ENCODE peak calls at places on chromosomes 7 and 10, in five cellular contexts. One of them, this sample, is unnamed.

GRCh38 chr7:151309306-151309705 is 32.3 kb upstream of the NUB1 start:
- DNase-seq in BJ: peak; percentile 30
- DNase-seq in tibial nerve: no peak
- DNase-seq in transverse colon: no peak
- DNase-seq in H1: no peak
- DNase-seq in this sample: no peak

GRCh38 chr7:34357068-34357467 is 300.9 kb upstream of the NPSR1 start:
- DNase-seq in BJ: no peak
- DNase-seq in tibial nerve: no peak
- DNase-seq in transverse colon: no peak
- DNase-seq in H1: no peak
- DNase-seq in this sample: no peak

GRCh38 chr7:140176811-140177702 is at the start of gene KDM7A:
- DNase-seq in BJ: peak; percentile 57
- DNase-seq in tibial nerve: peak; percentile 84
- DNase-seq in transverse colon: peak; percentile 90
- DNase-seq in H1: peak; percentile 82
- DNase-seq in this sample: peak; percentile 94

GRCh38 chr7:1567082-1567771 is 2.6 kb downstream of the PSMG3 start:
- DNase-seq in BJ: no peak
- DNase-seq in tibial nerve: peak; percentile 40
- DNase-seq in transverse colon: peak; percentile 55
- DNase-seq in H1: no peak
- DNase-seq in this sample: no peak

GRCh38 chr10:119120413-119120867 is 16.5 kb downstream of the DENND10 start:
- DNase-seq in BJ: peak; percentile 52
- DNase-seq in tibial nerve: no peak
- DNase-seq in transverse colon: no peak
- DNase-seq in H1: no peak
- DNase-seq in this sample: peak; percentile 58

GRCh38 chr10:80163741-80164341 is 31.3 kb downstream of the PLAC9 start:
- DNase-seq in BJ: peak; percentile 63
- DNase-seq in tibial nerve: no peak
- DNase-seq in transverse colon: peak; percentile 76
- DNase-seq in H1: no peak
- DNase-seq in this sample: no peak

GRCh38 chr10:58282615-58283014 is 13.7 kb downstream of the CISD1 start:
- DNase-seq in BJ: no peak
- DNase-seq in tibial nerve: no peak
- DNase-seq in transverse colon: no peak
- DNase-seq in H1: no peak
- DNase-seq in this sample: peak; percentile 51

GRCh38 chr10:26311383-26311940 is 94.9 kb downstream of the GAD2 start:
- DNase-seq in BJ: no peak
- DNase-seq in tibial nerve: no peak
- DNase-seq in transverse colon: no peak
- DNase-seq in H1: peak; percentile 55
- DNase-seq in this sample: no peak

GRCh38 chr7:127776776-127777390 is 124.9 kb downstream of the SND1 start:
- DNase-seq in BJ: peak; percentile 65
- DNase-seq in tibial nerve: no peak
- DNase-seq in transverse colon: no peak
- DNase-seq in H1: no peak
- DNase-seq in this sample: no peak

GRCh38 chr7:16755397-16755796 is 1.8 kb downstream of the TSPAN13 start:
- DNase-seq in BJ: no peak
- DNase-seq in tibial nerve: no peak
- DNase-seq in transverse colon: no peak
- DNase-seq in H1: no peak
- DNase-seq in this sample: no peak

GRCh38 chr7:128530855-128531104 is 54.2 kb downstream of the METTL2B start:
- DNase-seq in BJ: no peak
- DNase-seq in tibial nerve: no peak
- DNase-seq in transverse colon: no peak
- DNase-seq in H1: no peak
- DNase-seq in this sample: no peak

GRCh38 chr10:11689945-11690736 is 52.0 kb upstream of the ECHDC3 start:
- DNase-seq in BJ: no peak
- DNase-seq in tibial nerve: no peak
- DNase-seq in transverse colon: no peak
- DNase-seq in H1: no peak
- DNase-seq in this sample: no peak

DNA sequence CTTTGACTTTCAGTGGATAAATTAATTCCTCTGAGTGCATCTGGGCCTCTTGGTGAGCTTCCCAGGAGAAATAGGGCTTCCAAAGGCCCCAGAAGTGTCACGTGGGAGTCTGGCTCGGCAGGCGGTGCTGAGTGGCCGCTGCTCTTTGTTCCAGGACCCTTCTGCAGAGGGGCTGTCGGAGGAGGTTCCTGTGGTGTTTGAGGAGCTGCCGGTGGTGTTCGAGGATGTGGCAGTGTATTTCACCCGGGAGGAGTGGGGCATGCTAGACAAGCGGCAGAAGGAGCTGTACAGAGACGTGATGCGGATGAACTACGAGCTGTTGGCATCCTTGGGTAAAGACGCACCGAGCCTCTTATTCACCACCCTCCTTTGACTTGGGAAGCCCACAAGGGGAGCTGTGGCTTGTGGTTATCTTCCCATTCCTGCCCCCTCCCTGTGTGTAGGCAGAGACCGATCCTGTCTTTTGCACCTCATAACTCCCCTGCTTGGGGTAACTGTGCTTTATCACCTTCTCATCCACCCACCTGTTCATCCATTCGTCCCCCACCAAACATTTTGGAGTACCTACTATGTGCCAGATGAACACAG is 11.9 kb downstream of the ZNF862 start:
- DNase-seq in BJ: no peak
- DNase-seq in tibial nerve: no peak
- DNase-seq in transverse colon: no peak
- DNase-seq in H1: no peak
- DNase-seq in this sample: no peak
- TF ChIP-seq CTCF in BJ: no peak
- TF ChIP-seq CTCF in tibial nerve: no peak
- TF ChIP-seq CTCF in transverse colon: no peak
- TF ChIP-seq CTCF in H1: peak; percentile 28
- TF ChIP-seq CTCF in this sample: no peak

GRCh38 chr10:84599254-84599653 is 270.9 kb downstream of the CCSER2 start:
- DNase-seq in BJ: no peak
- DNase-seq in tibial nerve: no peak
- DNase-seq in transverse colon: no peak
- DNase-seq in H1: no peak
- DNase-seq in this sample: no peak
- TF ChIP-seq CTCF in BJ: no peak
- TF ChIP-seq CTCF in tibial nerve: no peak
- TF ChIP-seq CTCF in transverse colon: no peak
- TF ChIP-seq CTCF in H1: peak; percentile 44
- TF ChIP-seq CTCF in this sample: no peak

DNA sequence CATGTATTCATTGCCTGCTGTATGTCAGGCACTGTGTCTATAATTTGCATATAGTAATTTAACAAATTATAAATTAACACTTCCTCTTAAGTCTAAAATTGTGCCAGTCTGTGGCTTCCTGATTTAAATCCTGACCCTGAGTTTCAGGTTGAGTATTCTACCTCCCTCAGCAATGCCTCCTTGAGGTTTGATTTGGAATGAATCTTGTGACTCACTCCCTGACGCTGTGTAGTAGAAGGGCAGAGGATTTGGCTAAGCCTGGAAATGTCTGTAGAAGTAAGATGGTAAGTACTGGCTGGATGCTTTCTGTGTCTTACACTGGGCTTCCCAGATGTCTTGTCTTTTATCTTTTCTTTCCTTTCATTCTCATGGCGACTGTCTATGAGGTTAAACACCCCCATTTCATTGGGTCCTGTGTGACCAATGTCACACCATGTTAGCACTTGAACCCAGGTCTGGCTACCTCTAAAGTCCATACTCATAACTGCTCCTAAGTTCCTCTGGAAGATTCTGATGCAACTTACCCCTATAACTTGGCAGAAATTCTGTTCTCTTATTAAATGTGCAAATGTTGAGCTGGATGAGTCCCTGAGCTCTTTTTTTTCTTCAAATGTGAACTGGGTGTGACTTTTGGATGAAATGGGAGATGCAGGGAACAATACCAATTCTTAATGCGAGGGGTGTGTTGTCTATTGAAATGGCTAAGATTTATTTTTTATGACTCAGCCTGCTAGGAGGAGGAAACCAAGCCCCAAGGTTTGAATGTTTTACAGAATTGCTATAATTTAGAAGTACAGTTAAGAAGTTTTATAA is 48.5 kb downstream of the PLCE1 start:
- DNase-seq in BJ: peak; percentile 89
- DNase-seq in tibial nerve: no peak
- DNase-seq in transverse colon: no peak
- DNase-seq in H1: no peak
- DNase-seq in this sample: no peak
- TF ChIP-seq CTCF in BJ: peak; percentile 43
- TF ChIP-seq CTCF in tibial nerve: no peak
- TF ChIP-seq CTCF in transverse colon: peak; percentile 14
- TF ChIP-seq CTCF in H1: no peak
- TF ChIP-seq CTCF in this sample: no peak

GRCh38 chr7:152956006-152956405 is 196.5 kb downstream of the ACTR3B start:
- DNase-seq in BJ: no peak
- DNase-seq in tibial nerve: no peak
- DNase-seq in transverse colon: no peak
- DNase-seq in H1: no peak
- DNase-seq in this sample: no peak

GRCh38 chr7:152959610-152960009 is 200.1 kb downstream of the ACTR3B start:
- DNase-seq in BJ: no peak
- DNase-seq in tibial nerve: no peak
- DNase-seq in transverse colon: no peak
- DNase-seq in H1: no peak
- DNase-seq in this sample: no peak
- TF ChIP-seq CTCF in BJ: no peak
- TF ChIP-seq CTCF in tibial nerve: no peak
- TF ChIP-seq CTCF in transverse colon: no peak
- TF ChIP-seq CTCF in H1: peak; percentile 56
- TF ChIP-seq CTCF in this sample: no peak

DNA sequence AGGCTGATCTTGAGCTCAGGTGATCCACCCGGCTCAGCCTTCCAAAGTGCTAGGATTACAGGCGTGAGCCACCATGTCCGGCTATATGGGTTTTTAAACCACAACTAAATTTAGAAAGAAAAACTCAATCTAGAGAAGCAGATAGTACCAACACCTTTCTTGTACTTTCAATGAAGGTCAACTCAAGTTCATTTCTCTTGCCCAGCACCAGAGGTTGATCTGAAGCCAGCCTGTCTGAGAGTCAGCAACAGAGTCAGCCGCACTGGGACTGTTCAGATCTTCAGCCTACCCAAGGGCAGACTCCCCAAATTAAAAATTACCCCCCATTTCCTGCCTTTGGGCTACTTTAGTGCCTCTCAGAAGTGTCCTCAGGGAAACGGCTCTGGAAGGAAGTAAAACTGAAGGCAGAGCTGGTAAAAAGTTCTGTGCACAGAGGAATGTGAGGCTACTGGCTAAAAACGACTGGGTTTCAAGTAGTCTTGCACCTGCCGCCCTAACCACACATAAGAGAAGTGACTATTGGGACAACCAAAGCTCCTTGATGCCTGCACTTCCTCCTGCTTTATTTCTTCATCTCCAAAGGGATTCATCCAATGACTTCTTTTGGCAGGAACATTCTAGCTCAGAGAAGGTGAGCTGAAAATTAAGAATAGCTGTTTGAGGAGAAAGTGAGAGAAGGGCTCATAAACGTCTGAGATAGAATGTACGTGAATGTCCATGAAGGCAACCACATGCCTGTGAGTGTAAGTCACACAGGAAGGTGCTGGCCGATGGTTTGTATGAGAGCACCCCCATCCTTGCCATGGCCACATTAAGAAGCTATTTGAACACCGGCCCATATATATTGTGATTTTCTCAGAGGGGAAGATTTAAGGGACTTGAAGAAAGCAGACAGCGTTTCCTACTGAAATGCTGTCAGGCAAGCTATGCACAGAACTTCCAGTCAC is 142.4 kb upstream of the PRR15 start:
- DNase-seq in BJ: no peak
- DNase-seq in tibial nerve: no peak
- DNase-seq in transverse colon: no peak
- DNase-seq in H1: no peak
- DNase-seq in this sample: no peak
- TF ChIP-seq CTCF in BJ: no peak
- TF ChIP-seq CTCF in tibial nerve: no peak
- TF ChIP-seq CTCF in transverse colon: no peak
- TF ChIP-seq CTCF in H1: no peak
- TF ChIP-seq CTCF in this sample: no peak

GRCh38 chr10:15715619-15716227 is 4.0 kb downstream of the ITGA8 start:
- DNase-seq in BJ: no peak
- DNase-seq in tibial nerve: no peak
- DNase-seq in transverse colon: no peak
- DNase-seq in H1: no peak
- DNase-seq in this sample: no peak
- TF ChIP-seq CTCF in BJ: peak; percentile 77
- TF ChIP-seq CTCF in tibial nerve: peak; percentile 36
- TF ChIP-seq CTCF in transverse colon: peak; percentile 24
- TF ChIP-seq CTCF in H1: peak; percentile 75
- TF ChIP-seq CTCF in this sample: no peak

DNA sequence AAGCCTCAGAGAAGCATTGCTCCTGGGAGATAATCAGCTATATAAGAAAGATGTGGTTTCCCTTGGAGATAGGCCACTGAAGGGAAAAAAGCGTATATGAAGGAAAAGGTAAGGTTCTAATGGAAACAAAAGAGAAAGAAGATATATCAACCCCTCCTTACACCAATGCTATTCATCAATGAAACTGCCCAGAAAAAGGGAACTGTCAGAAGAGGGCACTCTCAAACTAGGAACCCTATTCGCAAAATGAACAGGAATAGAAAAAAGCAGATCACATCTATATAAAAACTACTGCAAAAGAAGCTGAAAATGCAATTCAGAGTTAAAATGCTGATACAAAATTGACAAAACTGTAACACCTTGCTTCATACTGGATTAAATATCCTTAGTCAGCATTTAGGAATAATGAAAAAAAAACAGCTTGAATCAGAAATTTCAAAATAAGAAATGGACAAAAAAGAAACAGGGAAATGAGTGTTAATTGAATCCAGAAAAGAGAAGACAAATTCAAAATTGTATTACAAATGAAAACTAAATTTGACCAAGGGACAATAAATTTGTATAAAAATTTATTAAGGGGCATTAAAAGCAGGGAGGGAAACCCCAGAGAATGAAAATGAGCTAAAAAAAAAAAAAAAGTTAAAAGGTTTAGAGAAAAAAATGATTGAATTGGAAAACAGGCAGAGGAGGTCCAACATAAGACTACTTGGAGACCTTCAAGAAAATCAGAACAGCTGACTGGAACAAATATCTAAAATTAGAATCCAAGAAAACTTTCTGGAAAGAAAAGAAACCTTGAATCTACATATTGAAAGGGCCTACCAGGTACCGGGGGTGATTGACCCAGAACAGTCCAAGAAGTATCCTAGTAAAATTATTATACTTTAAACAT is 17.9 kb downstream of the NHLRC2 start:
- DNase-seq in BJ: no peak
- DNase-seq in tibial nerve: no peak
- DNase-seq in transverse colon: no peak
- DNase-seq in H1: no peak
- DNase-seq in this sample: no peak
- TF ChIP-seq CTCF in BJ: no peak
- TF ChIP-seq CTCF in tibial nerve: no peak
- TF ChIP-seq CTCF in transverse colon: no peak
- TF ChIP-seq CTCF in H1: no peak
- TF ChIP-seq CTCF in this sample: no peak